ENCODE peak calls at places on chromosomes 1 and 21, in six cellular contexts. P, A, R, D, B and S are unnamed samples.

GRCh38 chr1:69711159-69711930 is 143.6 kb downstream of the LRRC7 start:
- DNase-seq in P (no peak), D (no peak), B (no peak), A (no peak), R (peak), S (no peak)

GRCh38 chr1:5990913-5991783 is 1.1 kb downstream of the NPHP4 start:
- DNase-seq in P (no peak), R (peak), A (peak), B (peak), D (peak), S (peak)

GRCh38 chr1:226662704-226663326 is 76.3 kb downstream of the ITPKB start:
- DNase-seq in P (peak), A (peak), D (peak), B (peak), R (peak), S (no peak)

GRCh38 chr21:34229361-34229760 is 134.4 kb upstream of the KCNE2 start:
- DNase-seq in R (no peak), D (no peak), P (no peak), B (no peak), A (no peak), S (no peak)

GRCh38 chr1:26696645-26697440 is 1.0 kb downstream of the ARID1A start:
- DNase-seq in P (peak), A (no peak), D (peak), R (peak), B (no peak), S (no peak)

GRCh38 chr1:27049607-27050006 is 37.0 kb upstream of the TENT5B start:
- DNase-seq in A (no peak), R (no peak), D (no peak), B (no peak), P (no peak), S (no peak)

GRCh38 chr1:85495556-85495955 is 30.6 kb upstream of the DDAH1 start:
- DNase-seq in P (no peak), R (no peak), B (no peak), A (peak), D (peak), S (no peak)

GRCh38 chr1:159468321-159468720 is 28.8 kb downstream of the OR10J1 start:
- DNase-seq in D (no peak), R (no peak), B (no peak), A (no peak), P (no peak), S (no peak)

GRCh38 chr21:42692688-42693087 is 39.3 kb downstream of the PDE9A start:
- DNase-seq in P (no peak), R (no peak), B (no peak), D (no peak), A (no peak), S (no peak)

GRCh38 chr1:67085326-67085725 is 31.4 kb upstream of the SLC35D1 start:
- DNase-seq in A (no peak), P (no peak), D (no peak), B (no peak), R (no peak), S (no peak)

GRCh38 chr1:218496561-218496960 is 151.4 kb downstream of the TGFB2 start:
- DNase-seq in R (peak), D (peak), B (peak), P (no peak), A (peak), S (no peak)

GRCh38 chr1:36693116-36693515 is 210.4 kb upstream of the CSF3R start:
- DNase-seq in D (no peak), A (no peak), P (no peak), B (no peak), R (no peak), S (no peak)

GRCh38 chr1:213582976-213583567 is 404.7 kb upstream of the PROX1 start:
- DNase-seq in P (no peak), A (no peak), R (peak), B (no peak), D (no peak), S (no peak)

GRCh38 chr1:220748091-220748934 is at the start of gene MTARC2:
- DNase-seq in B (peak), P (no peak), D (peak), R (peak), A (peak), S (peak)

GRCh38 chr1:248696261-248696660 is 6.3 kb downstream of the OR14I1 start:
- DNase-seq in A (no peak), B (no peak), D (peak), P (no peak), R (peak), S (no peak)

GRCh38 chr1:152959801-152960451 is 10.5 kb upstream of the SPRR4 start:
- DNase-seq in D (peak), B (no peak), P (no peak), A (no peak), R (no peak), S (no peak)

GRCh38 chr1:1437904-1438376 is 2.5 kb downstream of the VWA1 start:
- DNase-seq in B (no peak), R (peak), P (no peak), D (peak), A (no peak), S (peak)

GRCh38 chr1:232225336-232226131 is 404.4 kb downstream of the SIPA1L2 start:
- DNase-seq in R (no peak), A (no peak), P (no peak), B (no peak), D (no peak), S (no peak)

GRCh38 chr1:167666416-167666815 is 36.4 kb downstream of the RCSD1 start:
- DNase-seq in A (peak), R (no peak), D (peak), P (no peak), B (peak), S (no peak)

GRCh38 chr21:43834146-43834905 is 30.7 kb upstream of the AGPAT3 start:
- DNase-seq in A (no peak), P (no peak), R (no peak), B (no peak), D (no peak), S (no peak)

GRCh38 chr1:147892216-147892615 is 10.4 kb upstream of the GJA8 start:
- DNase-seq in P (no peak), D (peak), A (no peak), B (no peak), R (peak), S (no peak)

GRCh38 chr1:98693385-98693784 is 31.9 kb downstream of the SNX7 start:
- DNase-seq in A (no peak), R (peak), D (no peak), B (no peak), P (no peak), S (no peak)